ENCODE peak calls at places on chromosomes 5 and 9, in nine cellular contexts. K is prostate gland; S is astrocyte; B is AG04450; V is colonic mucosa; X is fibroblast of mammary gland; U is choroid plexus epithelial cell; I is sigmoid colon; Z is CD8-positive, alpha-beta T cell. T is an unnamed sample.

GRCh38 chr5:132000677-132001453 is 10.6 kb downstream of the ACSL6 start:
- DNase-seq in K (no peak), S (no peak), B (no peak), V (no peak), X (no peak), U (no peak), I (no peak), Z (peak), T (no peak)

GRCh38 chr9:92989561-92989960 is 42.2 kb downstream of the FGD3 start:
- DNase-seq in K (no peak), S (no peak), B (no peak), V (no peak), X (no peak), U (no peak), I (no peak), Z (no peak), T (no peak)

GRCh38 chr5:87413116-87413645 is 451 bp upstream of the CCNH start:
- DNase-seq in K (no peak), S (peak), B (no peak), V (peak), X (no peak), U (peak), I (no peak), Z (no peak), T (no peak)

GRCh38 chr5:138353550-138353893 is 1.0 kb downstream of the KDM3B start:
- DNase-seq in K (no peak), S (peak), B (no peak), V (no peak), X (peak), U (no peak), I (no peak), Z (no peak), T (no peak)

GRCh38 chr5:8628521-8628920 is 759.6 kb downstream of the MTRR start:
- DNase-seq in K (no peak), S (no peak), B (no peak), V (no peak), X (no peak), U (no peak), I (no peak), Z (no peak), T (no peak)

GRCh38 chr9:131030239-131030977 is 21.4 kb downstream of the LAMC3 start:
- DNase-seq in K (no peak), S (no peak), B (no peak), V (no peak), X (no peak), U (no peak), I (no peak), Z (no peak), T (no peak)

GRCh38 chr5:160297004-160297403 is 15.4 kb downstream of the CCNJL start:
- DNase-seq in K (no peak), S (no peak), B (no peak), V (no peak), X (no peak), U (no peak), I (no peak), Z (no peak), T (no peak)

GRCh38 chr9:126667190-126668055 is 53.7 kb downstream of the LMX1B start:
- DNase-seq in K (no peak), S (no peak), B (no peak), V (peak), X (no peak), U (no peak), I (no peak), Z (no peak), T (no peak)

GRCh38 chr9:134066923-134067851 is 639 bp downstream of the BRD3 start:
- DNase-seq in K (no peak), S (no peak), B (no peak), V (no peak), X (peak), U (no peak), I (peak), Z (peak), T (peak)

GRCh38 chr9:120532475-120532874 is 47.5 kb downstream of the CDK5RAP2 start:
- DNase-seq in K (peak), S (peak), B (no peak), V (peak), X (peak), U (peak), I (no peak), Z (no peak), T (peak)

GRCh38 chr5:173640166-173640804 is 23.8 kb upstream of the BOD1 start:
- DNase-seq in K (no peak), S (no peak), B (no peak), V (no peak), X (no peak), U (peak), I (no peak), Z (no peak), T (no peak)

GRCh38 chr9:92140754-92141143 is 25.5 kb upstream of the SPTLC1 start:
- DNase-seq in K (no peak), S (no peak), B (no peak), V (no peak), X (no peak), U (no peak), I (peak), Z (no peak), T (no peak)

GRCh38 chr5:116176124-116176523 is 91.3 kb downstream of the COMMD10 start:
- DNase-seq in K (no peak), S (no peak), B (no peak), V (no peak), X (no peak), U (peak), I (no peak), Z (no peak), T (no peak)

GRCh38 chr5:173853370-173854131 is 34.6 kb upstream of the CPEB4 start:
- DNase-seq in K (no peak), S (no peak), B (no peak), V (no peak), X (peak), U (no peak), I (no peak), Z (no peak), T (no peak)

GRCh38 chr5:73384861-73385260 is 63.7 kb downstream of the FOXD1 start:
- DNase-seq in K (no peak), S (no peak), B (no peak), V (no peak), X (no peak), U (no peak), I (no peak), Z (no peak), T (no peak)

GRCh38 chr5:115352571-115352970 is 56.1 kb upstream of the CCDC112 start:
- DNase-seq in K (no peak), S (no peak), B (no peak), V (no peak), X (no peak), U (no peak), I (no peak), Z (no peak), T (no peak)

GRCh38 chr9:35553670-35554543 is 51.2 kb upstream of the TESK1 start:
- DNase-seq in K (peak), S (peak), B (peak), V (peak), X (peak), U (peak), I (peak), Z (no peak), T (peak)

GRCh38 chr5:171442287-171443042 is 23.0 kb downstream of the FGF18 start:
- DNase-seq in K (no peak), S (peak), B (peak), V (no peak), X (peak), U (peak), I (no peak), Z (no peak), T (no peak)

GRCh38 chr5:616342-617039 is 4.4 kb downstream of the CEP72 start:
- DNase-seq in K (no peak), S (no peak), B (no peak), V (no peak), X (no peak), U (peak), I (no peak), Z (no peak), T (peak)

GRCh38 chr5:41510176-41510831 is at the start of gene PLCXD3:
- DNase-seq in K (no peak), S (no peak), B (no peak), V (peak), X (no peak), U (no peak), I (peak), Z (no peak), T (peak)

GRCh38 chr5:141512390-141513020 is 23.6 kb downstream of the PCDHGC5 start:
- DNase-seq in K (peak), S (peak), B (no peak), V (peak), X (peak), U (peak), I (peak), Z (peak), T (peak)

GRCh38 chr5:75471193-75471592 is 40.2 kb downstream of the CERT1 start:
- DNase-seq in K (no peak), S (no peak), B (no peak), V (no peak), X (no peak), U (no peak), I (no peak), Z (no peak), T (no peak)

GRCh38 chr5:94469889-94470288 is 148.5 kb downstream of the KIAA0825 start:
- DNase-seq in K (no peak), S (peak), B (peak), V (no peak), X (peak), U (peak), I (no peak), Z (no peak), T (no peak)

GRCh38 chr9:110753734-110754231 is 85.2 kb downstream of the MUSK start:
- DNase-seq in K (no peak), S (no peak), B (no peak), V (no peak), X (peak), U (peak), I (no peak), Z (no peak), T (no peak)

GRCh38 chr5:153678617-153679329 is 188.3 kb downstream of the GRIA1 start:
- DNase-seq in K (no peak), S (no peak), B (no peak), V (no peak), X (no peak), U (peak), I (no peak), Z (no peak), T (no peak)

GRCh38 chr9:134689320-134690181 is 47.9 kb downstream of the COL5A1 start:
- DNase-seq in K (peak), S (no peak), B (peak), V (peak), X (peak), U (peak), I (peak), Z (no peak), T (peak)

GRCh38 chr5:146744358-146744757 is 134.2 kb downstream of the PPP2R2B start:
- DNase-seq in K (no peak), S (peak), B (no peak), V (no peak), X (peak), U (peak), I (no peak), Z (no peak), T (no peak)

GRCh38 chr5:153965102-153965645 is 73.5 kb downstream of the FAM114A2 start:
- DNase-seq in K (no peak), S (no peak), B (peak), V (peak), X (peak), U (peak), I (peak), Z (no peak), T (peak)

GRCh38 chr9:32841314-32841713 is 58.0 kb downstream of the TMEM215 start:
- DNase-seq in K (no peak), S (no peak), B (no peak), V (no peak), X (no peak), U (no peak), I (no peak), Z (no peak), T (no peak)

GRCh38 chr5:134877159-134877558 is 3.0 kb downstream of the TXNDC15 start:
- DNase-seq in K (no peak), S (no peak), B (no peak), V (no peak), X (no peak), U (no peak), I (no peak), Z (no peak), T (no peak)

GRCh38 chr5:87137280-87137679 is 130.4 kb upstream of the RASA1 start:
- DNase-seq in K (no peak), S (no peak), B (no peak), V (no peak), X (no peak), U (no peak), I (no peak), Z (no peak), T (no peak)

GRCh38 chr9:137785704-137786161 is 91.8 kb upstream of the CACNA1B start:
- DNase-seq in K (no peak), S (no peak), B (no peak), V (no peak), X (no peak), U (peak), I (peak), Z (no peak), T (no peak)

GRCh38 chr9:77021289-77021927 is 2.0 kb downstream of the FOXB2 start:
- DNase-seq in K (no peak), S (no peak), B (no peak), V (no peak), X (no peak), U (no peak), I (no peak), Z (no peak), T (no peak)

GRCh38 chr9:26296910-26297309 is 595.7 kb downstream of the CAAP1 start:
- DNase-seq in K (no peak), S (peak), B (no peak), V (no peak), X (peak), U (peak), I (no peak), Z (no peak), T (no peak)

GRCh38 chr9:101176384-101176783 is 147.9 kb downstream of the PLPPR1 start:
- DNase-seq in K (no peak), S (no peak), B (no peak), V (no peak), X (no peak), U (no peak), I (no peak), Z (no peak), T (peak)

GRCh38 chr5:128631771-128632170 is 93.7 kb upstream of the FBN2 start:
- DNase-seq in K (no peak), S (no peak), B (no peak), V (no peak), X (no peak), U (no peak), I (no peak), Z (no peak), T (no peak)

GRCh38 chr9:124420991-124421543 is 5.8 kb upstream of the PSMB7 start:
- DNase-seq in K (no peak), S (no peak), B (no peak), V (no peak), X (no peak), U (peak), I (peak), Z (no peak), T (no peak)

GRCh38 chr9:124415852-124416484 is 726 bp upstream of the PSMB7 start:
- DNase-seq in K (no peak), S (no peak), B (no peak), V (no peak), X (no peak), U (no peak), I (peak), Z (no peak), T (no peak)

GRCh38 chr9:124423591-124423990 is 8.3 kb upstream of the PSMB7 start:
- DNase-seq in K (no peak), S (no peak), B (no peak), V (no peak), X (no peak), U (no peak), I (peak), Z (no peak), T (no peak)

GRCh38 chr9:124423155-124423554 is 7.9 kb upstream of the PSMB7 start:
- DNase-seq in K (no peak), S (no peak), B (no peak), V (no peak), X (no peak), U (no peak), I (peak), Z (no peak), T (no peak)

GRCh38 chr9:124419832-124420489 is 4.7 kb upstream of the PSMB7 start:
- DNase-seq in K (no peak), S (no peak), B (no peak), V (no peak), X (no peak), U (no peak), I (no peak), Z (no peak), T (no peak)
- TF ChIP-seq CTCF in K (peak), S (no peak), B (no peak), V (peak), X (no peak), U (no peak), I (no peak), Z (peak), T (no peak)

GRCh38 chr9:113635586-113635985 is 172.1 kb downstream of the RGS3 start:
- DNase-seq in K (no peak), S (no peak), B (no peak), V (no peak), X (no peak), U (no peak), I (peak), Z (no peak), T (no peak)

GRCh38 chr9:113634597-113635515 is 171.3 kb downstream of the RGS3 start:
- DNase-seq in K (no peak), S (no peak), B (no peak), V (no peak), X (no peak), U (no peak), I (peak), Z (no peak), T (no peak)

GRCh38 chr9:113636693-113637092 is 173.2 kb downstream of the RGS3 start:
- DNase-seq in K (no peak), S (no peak), B (no peak), V (no peak), X (no peak), U (no peak), I (peak), Z (no peak), T (no peak)

GRCh38 chr9:113633782-113634596 is 170.5 kb downstream of the RGS3 start:
- DNase-seq in K (no peak), S (no peak), B (no peak), V (no peak), X (no peak), U (no peak), I (peak), Z (no peak), T (no peak)

GRCh38 chr9:113636165-113636564 is 172.6 kb downstream of the RGS3 start:
- DNase-seq in K (no peak), S (no peak), B (no peak), V (no peak), X (no peak), U (peak), I (peak), Z (no peak), T (no peak)
- TF ChIP-seq CTCF in K (no peak), S (no peak), B (no peak), V (no peak), X (no peak), U (no peak), I (no peak), Z (no peak), T (no peak)

GRCh38 chr9:17802249-17802857 is 223.5 kb downstream of the SH3GL2 start:
- DNase-seq in K (no peak), S (no peak), B (no peak), V (no peak), X (peak), U (peak), I (no peak), Z (no peak), T (no peak)
- TF ChIP-seq CTCF in K (no peak), S (peak), B (peak), V (peak), X (peak), U (peak), I (no peak), Z (no peak), T (no peak)

GRCh38 chr9:132644251-132644650 is 25.5 kb downstream of the DDX31 start:
- DNase-seq in K (no peak), S (no peak), B (no peak), V (no peak), X (no peak), U (no peak), I (no peak), Z (no peak), T (peak)
- TF ChIP-seq CTCF in K (no peak), S (peak), B (peak), V (no peak), X (peak), U (peak), I (no peak), Z (no peak), T (no peak)

T was measured in Calu3.